ENCODE peak calls at places on chromosome 12, in ten cellular contexts. One of them, this sample, is unnamed.

GRCh38 chr12:124568431-124569374 is 1.3 kb upstream of the NCOR2 start:
- DNase-seq in uterus: peak; percentile 87
- DNase-seq in cardiac fibroblast: peak; percentile 97
- DNase-seq in thyroid gland: peak; percentile 44
- DNase-seq in spleen: no peak
- DNase-seq in suprapubic skin: no peak
- DNase-seq in BJ: peak; percentile 76
- DNase-seq in adrenal gland: peak; percentile 76
- DNase-seq in body of pancreas: peak; percentile 35
- DNase-seq in HCT116: no peak
- DNase-seq in this sample: no peak

GRCh38 chr12:59484575-59484974 is 111.3 kb upstream of the SLC16A7 start:
- DNase-seq in suprapubic skin: no peak
- DNase-seq in HCT116: no peak
- DNase-seq in body of pancreas: no peak
- DNase-seq in uterus: no peak
- DNase-seq in adrenal gland: no peak
- DNase-seq in spleen: no peak
- DNase-seq in BJ: no peak
- DNase-seq in cardiac fibroblast: no peak
- DNase-seq in thyroid gland: no peak
- DNase-seq in this sample: no peak

GRCh38 chr12:108430245-108430644 is 84.8 kb upstream of the FICD start:
- DNase-seq in adrenal gland: no peak
- DNase-seq in spleen: no peak
- DNase-seq in cardiac fibroblast: peak; percentile 4
- DNase-seq in uterus: no peak
- DNase-seq in body of pancreas: no peak
- DNase-seq in HCT116: no peak
- DNase-seq in suprapubic skin: no peak
- DNase-seq in BJ: no peak
- DNase-seq in thyroid gland: no peak
- DNase-seq in this sample: no peak

GRCh38 chr12:12376636-12377448 is 20.0 kb downstream of the BORCS5 start:
- DNase-seq in adrenal gland: peak; percentile 33
- DNase-seq in uterus: no peak
- DNase-seq in spleen: no peak
- DNase-seq in cardiac fibroblast: peak; percentile 88
- DNase-seq in suprapubic skin: no peak
- DNase-seq in body of pancreas: no peak
- DNase-seq in thyroid gland: peak; percentile 21
- DNase-seq in HCT116: peak; percentile 65
- DNase-seq in BJ: no peak
- DNase-seq in this sample: peak; percentile 50

GRCh38 chr12:47798481-47798948 is 21.2 kb downstream of the HDAC7 start:
- DNase-seq in adrenal gland: no peak
- DNase-seq in spleen: no peak
- DNase-seq in thyroid gland: no peak
- DNase-seq in uterus: no peak
- DNase-seq in HCT116: no peak
- DNase-seq in cardiac fibroblast: no peak
- DNase-seq in BJ: no peak
- DNase-seq in body of pancreas: no peak
- DNase-seq in suprapubic skin: no peak
- DNase-seq in this sample: no peak

GRCh38 chr12:105053116-105053572 is 31.1 kb downstream of the ALDH1L2 start:
- DNase-seq in cardiac fibroblast: peak; percentile 85
- DNase-seq in HCT116: peak; percentile 67
- DNase-seq in BJ: peak; percentile 15
- DNase-seq in thyroid gland: peak; percentile 80
- DNase-seq in adrenal gland: peak; percentile 71
- DNase-seq in body of pancreas: peak; percentile 80
- DNase-seq in uterus: peak; percentile 58
- DNase-seq in spleen: peak; percentile 81
- DNase-seq in suprapubic skin: no peak
- DNase-seq in this sample: peak; percentile 19

GRCh38 chr12:50739611-50740010 is 24.3 kb upstream of the ATF1 start:
- DNase-seq in uterus: no peak
- DNase-seq in body of pancreas: no peak
- DNase-seq in suprapubic skin: no peak
- DNase-seq in BJ: no peak
- DNase-seq in spleen: no peak
- DNase-seq in adrenal gland: no peak
- DNase-seq in cardiac fibroblast: no peak
- DNase-seq in thyroid gland: no peak
- DNase-seq in HCT116: no peak
- DNase-seq in this sample: no peak

GRCh38 chr12:113062502-113063395 is 6.2 kb downstream of the DTX1 start:
- DNase-seq in body of pancreas: no peak
- DNase-seq in uterus: no peak
- DNase-seq in thyroid gland: no peak
- DNase-seq in cardiac fibroblast: no peak
- DNase-seq in spleen: peak; percentile 87
- DNase-seq in BJ: no peak
- DNase-seq in adrenal gland: no peak
- DNase-seq in HCT116: no peak
- DNase-seq in suprapubic skin: no peak
- DNase-seq in this sample: no peak

GRCh38 chr12:52045794-52046199 is 5.4 kb upstream of the NR4A1 start:
- DNase-seq in thyroid gland: no peak
- DNase-seq in HCT116: no peak
- DNase-seq in cardiac fibroblast: peak; percentile 63
- DNase-seq in body of pancreas: no peak
- DNase-seq in uterus: peak; percentile 36
- DNase-seq in spleen: peak; percentile 89
- DNase-seq in BJ: no peak
- DNase-seq in adrenal gland: no peak
- DNase-seq in suprapubic skin: no peak
- DNase-seq in this sample: no peak

GRCh38 chr12:2628401-2628800 is 166.4 kb upstream of the FKBP4 start:
- DNase-seq in thyroid gland: no peak
- DNase-seq in spleen: no peak
- DNase-seq in adrenal gland: no peak
- DNase-seq in suprapubic skin: no peak
- DNase-seq in body of pancreas: no peak
- DNase-seq in cardiac fibroblast: no peak
- DNase-seq in HCT116: no peak
- DNase-seq in uterus: no peak
- DNase-seq in BJ: no peak
- DNase-seq in this sample: no peak

GRCh38 chr12:45232771-45233372 is 17.0 kb downstream of the ANO6 start:
- DNase-seq in cardiac fibroblast: peak; percentile 89
- DNase-seq in spleen: no peak
- DNase-seq in body of pancreas: peak; percentile 26
- DNase-seq in BJ: peak; percentile 83
- DNase-seq in adrenal gland: peak; percentile 86
- DNase-seq in suprapubic skin: no peak
- DNase-seq in HCT116: peak; percentile 89
- DNase-seq in thyroid gland: peak; percentile 5
- DNase-seq in uterus: peak; percentile 54
- DNase-seq in this sample: peak; percentile 89
- H3K4me3 ChIP-seq in cardiac fibroblast: no peak overlapping the region
- H3K4me3 ChIP-seq in spleen: no peak overlapping the region
- H3K4me3 ChIP-seq in body of pancreas: no peak overlapping the region
- H3K4me3 ChIP-seq in BJ: no peak overlapping the region
- H3K4me3 ChIP-seq in adrenal gland: no peak overlapping the region
- H3K4me3 ChIP-seq in suprapubic skin: no peak overlapping the region
- H3K4me3 ChIP-seq in HCT116: peak overlapping the region; percentile 47
- H3K4me3 ChIP-seq in thyroid gland: no peak overlapping the region
- H3K4me3 ChIP-seq in uterus: no peak overlapping the region
- H3K4me3 ChIP-seq in this sample: no peak overlapping the region

GRCh38 chr12:106739318-106739717 is 35.2 kb upstream of the RIC8B start:
- DNase-seq in thyroid gland: no peak
- DNase-seq in suprapubic skin: no peak
- DNase-seq in adrenal gland: no peak
- DNase-seq in cardiac fibroblast: peak; percentile 23
- DNase-seq in uterus: no peak
- DNase-seq in HCT116: no peak
- DNase-seq in BJ: no peak
- DNase-seq in spleen: no peak
- DNase-seq in body of pancreas: no peak
- DNase-seq in this sample: no peak

GRCh38 chr12:106739815-106740552 is 34.5 kb upstream of the RIC8B start:
- DNase-seq in BJ: no peak
- DNase-seq in thyroid gland: no peak
- DNase-seq in uterus: no peak
- DNase-seq in suprapubic skin: no peak
- DNase-seq in spleen: no peak
- DNase-seq in cardiac fibroblast: peak; percentile 67
- DNase-seq in adrenal gland: no peak
- DNase-seq in body of pancreas: no peak
- DNase-seq in HCT116: no peak
- DNase-seq in this sample: no peak

GRCh38 chr12:106733660-106734059 is 40.8 kb upstream of the RIC8B start:
- DNase-seq in spleen: no peak
- DNase-seq in uterus: no peak
- DNase-seq in thyroid gland: no peak
- DNase-seq in body of pancreas: no peak
- DNase-seq in adrenal gland: no peak
- DNase-seq in BJ: no peak
- DNase-seq in cardiac fibroblast: peak; percentile 21
- DNase-seq in suprapubic skin: no peak
- DNase-seq in HCT116: no peak
- DNase-seq in this sample: peak; percentile 62

GRCh38 chr12:106732890-106733289 is 41.6 kb upstream of the RIC8B start:
- DNase-seq in uterus: no peak
- DNase-seq in HCT116: no peak
- DNase-seq in adrenal gland: no peak
- DNase-seq in BJ: no peak
- DNase-seq in suprapubic skin: no peak
- DNase-seq in spleen: no peak
- DNase-seq in body of pancreas: no peak
- DNase-seq in thyroid gland: no peak
- DNase-seq in cardiac fibroblast: no peak
- DNase-seq in this sample: no peak

DNA sequence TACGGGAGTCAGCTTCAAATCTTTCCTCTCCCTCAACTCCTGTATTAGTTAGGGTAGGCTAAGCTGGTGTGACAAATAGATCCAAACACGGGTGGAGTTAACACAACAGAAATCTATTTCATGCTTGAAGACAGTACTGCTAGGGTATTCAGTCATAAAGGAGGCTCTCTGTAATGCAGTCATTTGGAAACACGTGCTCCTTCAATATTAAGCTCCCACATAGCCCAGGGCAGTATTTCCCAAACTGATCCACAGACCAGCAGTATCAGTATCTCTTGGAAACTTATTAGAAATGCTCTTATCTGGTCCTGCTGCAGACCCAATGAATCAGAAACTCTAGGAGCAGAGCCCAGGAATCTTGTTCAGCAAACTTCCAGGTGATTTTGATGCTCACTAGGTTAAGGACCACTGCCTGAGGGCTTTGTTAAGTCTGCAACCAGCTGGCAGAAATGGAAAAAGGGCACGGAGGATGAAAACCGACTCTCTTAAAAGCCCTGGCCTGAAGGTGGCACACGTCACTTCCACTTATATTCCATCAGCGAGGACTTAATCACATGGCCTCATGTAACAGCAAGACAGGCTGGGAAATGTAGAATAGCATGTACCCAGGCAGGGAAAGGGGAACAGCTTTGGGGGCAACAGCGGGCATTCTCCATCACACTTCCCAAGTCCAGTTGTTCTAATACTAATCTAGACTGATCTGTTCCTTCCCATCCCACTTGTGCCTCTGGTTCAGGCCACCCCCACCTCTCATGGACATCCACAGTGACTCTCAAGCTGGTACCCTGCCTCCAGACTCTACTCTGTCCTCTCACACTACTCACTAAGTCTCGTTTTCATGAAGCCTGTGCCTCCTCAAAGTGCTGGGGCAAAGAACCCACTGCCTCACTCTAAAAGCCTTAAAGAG is 38.2 kb upstream of the RIC8B start:
- DNase-seq in thyroid gland: peak; percentile 32
- DNase-seq in spleen: no peak
- DNase-seq in body of pancreas: no peak
- DNase-seq in cardiac fibroblast: no peak
- DNase-seq in uterus: no peak
- DNase-seq in suprapubic skin: no peak
- DNase-seq in adrenal gland: no peak
- DNase-seq in HCT116: no peak
- DNase-seq in BJ: no peak
- DNase-seq in this sample: no peak
- TF ChIP-seq CTCF in thyroid gland: peak; percentile 5
- TF ChIP-seq CTCF in spleen: no peak
- TF ChIP-seq CTCF in body of pancreas: no peak
- TF ChIP-seq CTCF in cardiac fibroblast: no peak
- TF ChIP-seq CTCF in uterus: no peak
- TF ChIP-seq CTCF in suprapubic skin: no peak
- TF ChIP-seq CTCF in adrenal gland: no peak
- TF ChIP-seq CTCF in HCT116: no peak
- TF ChIP-seq CTCF in BJ: no peak
- TF ChIP-seq CTCF in this sample: no peak

GRCh38 chr12:121238604-121239334 is 28.8 kb downstream of the P2RX4 start:
- DNase-seq in uterus: no peak
- DNase-seq in thyroid gland: no peak
- DNase-seq in body of pancreas: peak; percentile 38
- DNase-seq in HCT116: no peak
- DNase-seq in cardiac fibroblast: no peak
- DNase-seq in suprapubic skin: no peak
- DNase-seq in adrenal gland: no peak
- DNase-seq in spleen: no peak
- DNase-seq in BJ: no peak
- DNase-seq in this sample: no peak
- H3K4me3 ChIP-seq in uterus: no peak overlapping the region
- H3K4me3 ChIP-seq in thyroid gland: no peak overlapping the region
- H3K4me3 ChIP-seq in body of pancreas: no peak overlapping the region
- H3K4me3 ChIP-seq in HCT116: no peak overlapping the region
- H3K4me3 ChIP-seq in cardiac fibroblast: no peak overlapping the region
- H3K4me3 ChIP-seq in suprapubic skin: no peak overlapping the region
- H3K4me3 ChIP-seq in adrenal gland: no peak overlapping the region
- H3K4me3 ChIP-seq in spleen: no peak overlapping the region
- H3K4me3 ChIP-seq in BJ: no peak overlapping the region
- H3K4me3 ChIP-seq in this sample: no peak overlapping the region

DNA sequence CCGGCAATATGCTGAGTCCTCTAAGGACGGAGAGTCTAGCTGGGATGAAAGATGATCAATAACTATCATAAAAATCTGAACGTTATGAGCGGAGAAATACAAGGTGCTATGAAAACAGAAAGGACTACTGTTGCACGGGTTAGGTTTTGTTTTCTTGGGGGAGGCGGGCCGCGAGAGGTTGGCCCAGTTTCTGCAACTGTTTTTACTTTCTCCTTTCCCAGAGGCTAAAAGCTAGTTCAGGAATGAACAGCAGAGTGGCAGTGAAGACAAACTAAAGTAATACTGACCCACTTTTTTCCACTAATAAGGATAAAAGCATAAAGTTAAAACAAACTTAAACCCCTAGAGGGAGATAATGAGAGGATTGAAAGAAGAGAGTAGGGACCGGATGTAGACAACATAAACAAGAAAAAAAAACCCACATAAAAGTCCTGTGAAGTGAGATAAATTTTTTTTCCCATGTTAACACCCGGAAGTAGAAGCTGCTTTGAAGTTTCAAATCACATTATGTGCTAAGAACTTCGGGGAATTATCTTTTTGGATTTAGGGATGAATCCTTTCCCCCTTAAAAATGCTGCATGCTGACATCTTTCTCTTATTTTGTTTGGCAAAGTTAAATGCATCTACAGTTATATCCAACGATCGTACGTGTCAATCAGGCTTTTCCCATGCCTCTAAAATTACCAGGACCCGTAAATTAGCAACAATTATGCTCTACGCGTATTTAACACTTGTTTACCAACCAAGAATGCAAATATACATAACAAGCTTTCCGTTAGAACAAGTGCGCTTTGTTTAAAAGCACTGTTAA is 1.0 kb upstream of the CDK17 start:
- DNase-seq in BJ: peak; percentile 60
- DNase-seq in thyroid gland: peak; percentile 43
- DNase-seq in HCT116: peak; percentile 51
- DNase-seq in suprapubic skin: no peak
- DNase-seq in cardiac fibroblast: peak; percentile 92
- DNase-seq in adrenal gland: no peak
- DNase-seq in uterus: no peak
- DNase-seq in spleen: no peak
- DNase-seq in body of pancreas: peak; percentile 31
- DNase-seq in this sample: peak; percentile 74
- TF ChIP-seq CTCF in BJ: peak; percentile 53
- TF ChIP-seq CTCF in thyroid gland: no peak
- TF ChIP-seq CTCF in HCT116: peak; percentile 45
- TF ChIP-seq CTCF in suprapubic skin: peak; percentile 52
- TF ChIP-seq CTCF in cardiac fibroblast: peak; percentile 45
- TF ChIP-seq CTCF in adrenal gland: peak; percentile 61
- TF ChIP-seq CTCF in uterus: peak; percentile 53
- TF ChIP-seq CTCF in spleen: peak; percentile 48
- TF ChIP-seq CTCF in body of pancreas: peak; percentile 12
- TF ChIP-seq CTCF in this sample: peak; percentile 45

This sample was measured in epithelial cell of proximal tubule.